ENCODE peak calls at places on chromosomes 6 and 20, in ten cellular contexts. One of them, this sample, is unnamed.

GRCh38 chr6:145906144-145906543 is 58.0 kb downstream of the SHPRH start:
- DNase-seq in right lobe of liver: no peak
- DNase-seq in ovary: no peak
- DNase-seq in H9: no peak
- DNase-seq in astrocyte of the cerebellum: no peak
- DNase-seq in endodermal cell: no peak
- DNase-seq in neural crest cell: no peak
- DNase-seq in AG04450: no peak
- DNase-seq in heart right ventricle: no peak
- DNase-seq in Calu3: no peak
- DNase-seq in this sample: no peak

GRCh38 chr6:137949686-137950390 is 82.8 kb downstream of the TNFAIP3 start:
- DNase-seq in endodermal cell: no peak
- DNase-seq in neural crest cell: no peak
- DNase-seq in astrocyte of the cerebellum: no peak
- DNase-seq in right lobe of liver: no peak
- DNase-seq in AG04450: no peak
- DNase-seq in heart right ventricle: no peak
- DNase-seq in ovary: no peak
- DNase-seq in Calu3: no peak
- DNase-seq in H9: no peak
- DNase-seq in this sample: no peak

GRCh38 chr6:10451828-10452509 is 37.1 kb upstream of the TFAP2A start:
- DNase-seq in Calu3: peak; percentile 88
- DNase-seq in ovary: peak; percentile 20
- DNase-seq in H9: no peak
- DNase-seq in astrocyte of the cerebellum: no peak
- DNase-seq in heart right ventricle: no peak
- DNase-seq in endodermal cell: peak; percentile 60
- DNase-seq in AG04450: peak; percentile 10
- DNase-seq in neural crest cell: no peak
- DNase-seq in right lobe of liver: no peak
- DNase-seq in this sample: no peak

GRCh38 chr20:14360386-14360785 is 23.0 kb upstream of the FLRT3 start:
- DNase-seq in right lobe of liver: no peak
- DNase-seq in endodermal cell: no peak
- DNase-seq in Calu3: no peak
- DNase-seq in AG04450: no peak
- DNase-seq in astrocyte of the cerebellum: no peak
- DNase-seq in H9: no peak
- DNase-seq in heart right ventricle: no peak
- DNase-seq in neural crest cell: no peak
- DNase-seq in ovary: no peak
- DNase-seq in this sample: no peak

GRCh38 chr20:24653306-24653705 is 183.9 kb downstream of the SYNDIG1 start:
- DNase-seq in heart right ventricle: no peak
- DNase-seq in endodermal cell: no peak
- DNase-seq in H9: no peak
- DNase-seq in ovary: no peak
- DNase-seq in neural crest cell: no peak
- DNase-seq in AG04450: no peak
- DNase-seq in right lobe of liver: no peak
- DNase-seq in Calu3: no peak
- DNase-seq in astrocyte of the cerebellum: no peak
- DNase-seq in this sample: no peak

GRCh38 chr6:100774681-100775080 is 106.4 kb downstream of the ASCC3 start:
- DNase-seq in ovary: no peak
- DNase-seq in heart right ventricle: no peak
- DNase-seq in H9: no peak
- DNase-seq in Calu3: no peak
- DNase-seq in AG04450: peak; percentile 11
- DNase-seq in astrocyte of the cerebellum: no peak
- DNase-seq in endodermal cell: no peak
- DNase-seq in right lobe of liver: no peak
- DNase-seq in neural crest cell: no peak
- DNase-seq in this sample: no peak

GRCh38 chr20:51792960-51793359 is 9.4 kb downstream of the SALL4 start:
- DNase-seq in endodermal cell: no peak
- DNase-seq in neural crest cell: no peak
- DNase-seq in AG04450: no peak
- DNase-seq in ovary: no peak
- DNase-seq in right lobe of liver: no peak
- DNase-seq in H9: no peak
- DNase-seq in heart right ventricle: no peak
- DNase-seq in Calu3: no peak
- DNase-seq in astrocyte of the cerebellum: no peak
- DNase-seq in this sample: no peak

GRCh38 chr20:25253606-25254275 is 5.9 kb downstream of the PYGB start:
- DNase-seq in neural crest cell: no peak
- DNase-seq in heart right ventricle: no peak
- DNase-seq in right lobe of liver: no peak
- DNase-seq in AG04450: no peak
- DNase-seq in ovary: no peak
- DNase-seq in H9: no peak
- DNase-seq in endodermal cell: no peak
- DNase-seq in Calu3: no peak
- DNase-seq in astrocyte of the cerebellum: no peak
- DNase-seq in this sample: no peak

GRCh38 chr6:169445661-169446581 is 192.3 kb upstream of the THBS2 start:
- DNase-seq in right lobe of liver: no peak
- DNase-seq in heart right ventricle: no peak
- DNase-seq in ovary: no peak
- DNase-seq in neural crest cell: no peak
- DNase-seq in endodermal cell: peak; percentile 53
- DNase-seq in AG04450: no peak
- DNase-seq in H9: no peak
- DNase-seq in Calu3: peak; percentile 41
- DNase-seq in astrocyte of the cerebellum: no peak
- DNase-seq in this sample: no peak

GRCh38 chr6:62775427-62776022 is 435.7 kb upstream of the FKBP1C start:
- DNase-seq in endodermal cell: no peak
- DNase-seq in H9: no peak
- DNase-seq in astrocyte of the cerebellum: no peak
- DNase-seq in Calu3: no peak
- DNase-seq in heart right ventricle: no peak
- DNase-seq in ovary: no peak
- DNase-seq in AG04450: no peak
- DNase-seq in right lobe of liver: no peak
- DNase-seq in neural crest cell: no peak
- DNase-seq in this sample: no peak

GRCh38 chr6:35044771-35045275 is 96.3 kb downstream of the TCP11 start:
- DNase-seq in ovary: no peak
- DNase-seq in AG04450: no peak
- DNase-seq in H9: no peak
- DNase-seq in Calu3: no peak
- DNase-seq in neural crest cell: no peak
- DNase-seq in heart right ventricle: no peak
- DNase-seq in astrocyte of the cerebellum: no peak
- DNase-seq in endodermal cell: peak; percentile 45
- DNase-seq in right lobe of liver: no peak
- DNase-seq in this sample: no peak

GRCh38 chr6:155528335-155528734 is 72.7 kb upstream of the NOX3 start:
- DNase-seq in right lobe of liver: no peak
- DNase-seq in ovary: no peak
- DNase-seq in AG04450: no peak
- DNase-seq in heart right ventricle: no peak
- DNase-seq in astrocyte of the cerebellum: no peak
- DNase-seq in neural crest cell: no peak
- DNase-seq in endodermal cell: no peak
- DNase-seq in Calu3: no peak
- DNase-seq in H9: no peak
- DNase-seq in this sample: no peak

GRCh38 chr20:64082821-64083379 is 1.3 kb downstream of the LKAAEAR1 start:
- DNase-seq in neural crest cell: no peak
- DNase-seq in Calu3: no peak
- DNase-seq in astrocyte of the cerebellum: no peak
- DNase-seq in right lobe of liver: no peak
- DNase-seq in H9: no peak
- DNase-seq in AG04450: no peak
- DNase-seq in ovary: no peak
- DNase-seq in heart right ventricle: no peak
- DNase-seq in endodermal cell: no peak
- DNase-seq in this sample: no peak
- TF ChIP-seq CTCF in neural crest cell: no peak
- TF ChIP-seq CTCF in Calu3: no peak
- TF ChIP-seq CTCF in astrocyte of the cerebellum: no peak
- TF ChIP-seq CTCF in right lobe of liver: no peak
- TF ChIP-seq CTCF in H9: no peak
- TF ChIP-seq CTCF in AG04450: no peak
- TF ChIP-seq CTCF in ovary: no peak
- TF ChIP-seq CTCF in heart right ventricle: no peak
- TF ChIP-seq CTCF in endodermal cell: no peak
- TF ChIP-seq CTCF in this sample: no peak

GRCh38 chr20:2417142-2417541 is 36.4 kb downstream of the TGM6 start:
- DNase-seq in neural crest cell: no peak
- DNase-seq in ovary: no peak
- DNase-seq in H9: no peak
- DNase-seq in AG04450: no peak
- DNase-seq in endodermal cell: no peak
- DNase-seq in right lobe of liver: no peak
- DNase-seq in astrocyte of the cerebellum: no peak
- DNase-seq in Calu3: no peak
- DNase-seq in heart right ventricle: no peak
- DNase-seq in this sample: no peak

GRCh38 chr20:2420510-2420909 is 39.8 kb downstream of the TGM6 start:
- DNase-seq in neural crest cell: no peak
- DNase-seq in Calu3: no peak
- DNase-seq in H9: no peak
- DNase-seq in right lobe of liver: no peak
- DNase-seq in AG04450: no peak
- DNase-seq in astrocyte of the cerebellum: no peak
- DNase-seq in ovary: no peak
- DNase-seq in endodermal cell: no peak
- DNase-seq in heart right ventricle: no peak
- DNase-seq in this sample: no peak

GRCh38 chr20:2418388-2418787 is 37.7 kb downstream of the TGM6 start:
- DNase-seq in right lobe of liver: no peak
- DNase-seq in ovary: no peak
- DNase-seq in neural crest cell: no peak
- DNase-seq in endodermal cell: no peak
- DNase-seq in AG04450: no peak
- DNase-seq in astrocyte of the cerebellum: no peak
- DNase-seq in heart right ventricle: no peak
- DNase-seq in H9: no peak
- DNase-seq in Calu3: no peak
- DNase-seq in this sample: no peak

GRCh38 chr20:2421247-2421646 is 40.5 kb downstream of the TGM6 start:
- DNase-seq in heart right ventricle: no peak
- DNase-seq in endodermal cell: no peak
- DNase-seq in H9: no peak
- DNase-seq in neural crest cell: no peak
- DNase-seq in AG04450: no peak
- DNase-seq in ovary: no peak
- DNase-seq in right lobe of liver: no peak
- DNase-seq in Calu3: no peak
- DNase-seq in astrocyte of the cerebellum: no peak
- DNase-seq in this sample: no peak
- TF ChIP-seq CTCF in heart right ventricle: no peak
- TF ChIP-seq CTCF in endodermal cell: peak; percentile 56
- TF ChIP-seq CTCF in H9: peak; percentile 42
- TF ChIP-seq CTCF in neural crest cell: no peak
- TF ChIP-seq CTCF in AG04450: peak; percentile 34
- TF ChIP-seq CTCF in ovary: no peak
- TF ChIP-seq CTCF in right lobe of liver: peak; percentile 16
- TF ChIP-seq CTCF in Calu3: no peak
- TF ChIP-seq CTCF in astrocyte of the cerebellum: peak; percentile 10
- TF ChIP-seq CTCF in this sample: peak; percentile 21

GRCh38 chr6:91534614-91535013 is 947.7 kb upstream of the MAP3K7 start:
- DNase-seq in heart right ventricle: no peak
- DNase-seq in right lobe of liver: no peak
- DNase-seq in ovary: no peak
- DNase-seq in astrocyte of the cerebellum: no peak
- DNase-seq in endodermal cell: no peak
- DNase-seq in Calu3: no peak
- DNase-seq in AG04450: no peak
- DNase-seq in neural crest cell: no peak
- DNase-seq in H9: no peak
- DNase-seq in this sample: no peak
- TF ChIP-seq CTCF in heart right ventricle: no peak
- TF ChIP-seq CTCF in right lobe of liver: no peak
- TF ChIP-seq CTCF in ovary: no peak
- TF ChIP-seq CTCF in astrocyte of the cerebellum: no peak
- TF ChIP-seq CTCF in endodermal cell: peak; percentile 71
- TF ChIP-seq CTCF in Calu3: no peak
- TF ChIP-seq CTCF in AG04450: no peak
- TF ChIP-seq CTCF in neural crest cell: no peak
- TF ChIP-seq CTCF in H9: peak; percentile 68
- TF ChIP-seq CTCF in this sample: peak; percentile 0

GRCh38 chr6:135225911-135226310 is 44.8 kb downstream of the MYB start:
- DNase-seq in heart right ventricle: no peak
- DNase-seq in Calu3: no peak
- DNase-seq in H9: no peak
- DNase-seq in endodermal cell: no peak
- DNase-seq in ovary: no peak
- DNase-seq in right lobe of liver: no peak
- DNase-seq in AG04450: no peak
- DNase-seq in neural crest cell: no peak
- DNase-seq in astrocyte of the cerebellum: no peak
- DNase-seq in this sample: no peak

GRCh38 chr6:135227758-135228157 is 46.6 kb downstream of the MYB start:
- DNase-seq in neural crest cell: no peak
- DNase-seq in astrocyte of the cerebellum: peak; percentile 15
- DNase-seq in right lobe of liver: no peak
- DNase-seq in heart right ventricle: no peak
- DNase-seq in ovary: no peak
- DNase-seq in AG04450: no peak
- DNase-seq in endodermal cell: no peak
- DNase-seq in Calu3: no peak
- DNase-seq in H9: no peak
- DNase-seq in this sample: no peak

GRCh38 chr6:135228486-135228885 is 47.4 kb downstream of the MYB start:
- DNase-seq in heart right ventricle: no peak
- DNase-seq in neural crest cell: no peak
- DNase-seq in ovary: no peak
- DNase-seq in astrocyte of the cerebellum: no peak
- DNase-seq in AG04450: no peak
- DNase-seq in H9: no peak
- DNase-seq in right lobe of liver: no peak
- DNase-seq in endodermal cell: no peak
- DNase-seq in Calu3: no peak
- DNase-seq in this sample: no peak

GRCh38 chr6:135227349-135227748 is 46.2 kb downstream of the MYB start:
- DNase-seq in endodermal cell: no peak
- DNase-seq in neural crest cell: no peak
- DNase-seq in AG04450: no peak
- DNase-seq in Calu3: no peak
- DNase-seq in heart right ventricle: no peak
- DNase-seq in H9: no peak
- DNase-seq in right lobe of liver: no peak
- DNase-seq in astrocyte of the cerebellum: no peak
- DNase-seq in ovary: no peak
- DNase-seq in this sample: no peak

DNA sequence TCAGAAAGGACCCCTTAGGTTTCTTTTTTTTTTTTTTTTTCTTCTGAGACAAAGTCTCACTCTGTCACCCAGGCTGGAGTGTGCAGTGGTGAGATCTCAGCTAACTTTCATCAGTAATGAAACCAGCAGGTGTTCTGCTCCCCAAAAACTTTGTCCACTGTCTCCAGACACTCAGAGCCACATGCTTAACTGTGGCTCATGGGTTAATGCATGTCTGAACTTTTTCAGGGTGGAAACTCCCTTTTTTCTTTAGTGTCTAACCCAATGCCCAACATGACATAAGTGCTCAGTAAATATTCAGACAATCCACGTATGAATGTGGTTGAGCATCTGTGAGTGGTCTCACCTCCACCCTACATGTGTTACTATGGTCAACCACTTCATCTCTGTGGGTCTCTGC is 45.4 kb downstream of the MYB start:
- DNase-seq in ovary: no peak
- DNase-seq in heart right ventricle: no peak
- DNase-seq in neural crest cell: no peak
- DNase-seq in endodermal cell: no peak
- DNase-seq in AG04450: no peak
- DNase-seq in right lobe of liver: no peak
- DNase-seq in astrocyte of the cerebellum: no peak
- DNase-seq in Calu3: no peak
- DNase-seq in H9: no peak
- DNase-seq in this sample: no peak
- TF ChIP-seq CTCF in ovary: no peak
- TF ChIP-seq CTCF in heart right ventricle: no peak
- TF ChIP-seq CTCF in neural crest cell: no peak
- TF ChIP-seq CTCF in endodermal cell: no peak
- TF ChIP-seq CTCF in AG04450: no peak
- TF ChIP-seq CTCF in right lobe of liver: no peak
- TF ChIP-seq CTCF in astrocyte of the cerebellum: no peak
- TF ChIP-seq CTCF in Calu3: no peak
- TF ChIP-seq CTCF in H9: no peak
- TF ChIP-seq CTCF in this sample: no peak